ENCODE peak calls at places on chromosomes 13 and 19, in seven cellular contexts. Y is tibial nerve, Z is stomach, C is ovary, T is vagina, G is IMR-90, E is uterus. S is an unnamed sample.
A peak's percentile ranks its signal among the peaks of the same experiment; 100 is the strongest.

GRCh38 chr13:21683034-21683733 is 12.3 kb downstream of the FGF9 start:
- DNase-seq in Y (no peak), Z (no peak), C (no peak), T (no peak), G (peak; percentile 88), E (no peak), S (no peak)

GRCh38 chr13:59677966-59678814 is 485.5 kb downstream of the DIAPH3 start:
- DNase-seq in Y (peak; percentile 26), Z (no peak), C (no peak), T (no peak), G (peak; percentile 72), E (no peak), S (no peak)

GRCh38 chr19:10508036-10508435 is 4.9 kb upstream of the KEAP1 start:
- DNase-seq in Y (no peak), Z (no peak), C (no peak), T (no peak), G (no peak), E (no peak), S (no peak)

GRCh38 chr13:113941571-113942191 is 32.2 kb downstream of the C13orf46 start:
- DNase-seq in Y (no peak), Z (no peak), C (no peak), T (no peak), G (no peak), E (no peak), S (no peak)

GRCh38 chr13:22549126-22549525 is 631.7 kb upstream of the SGCG start:
- DNase-seq in Y (no peak), Z (no peak), C (no peak), T (no peak), G (no peak), E (no peak), S (no peak)

GRCh38 chr13:39516140-39516539 is 86.9 kb downstream of the LHFPL6 start:
- DNase-seq in Y (no peak), Z (no peak), C (no peak), T (no peak), G (no peak), E (no peak), S (no peak)

GRCh38 chr13:25709088-25709487 is 337.3 kb downstream of the ATP8A2 start:
- DNase-seq in Y (no peak), Z (no peak), C (no peak), T (no peak), G (no peak), E (no peak), S (no peak)

GRCh38 chr19:50252111-50252886 is 48.9 kb downstream of the MYH14 start:
- DNase-seq in Y (no peak), Z (no peak), C (no peak), T (no peak), G (no peak), E (no peak), S (peak; percentile 20)

GRCh38 chr13:78370231-78370630 is 233.1 kb downstream of the POU4F1 start:
- DNase-seq in Y (no peak), Z (no peak), C (no peak), T (no peak), G (no peak), E (no peak), S (no peak)

GRCh38 chr19:29965529-29965928 is 23.5 kb downstream of the URI1 start:
- DNase-seq in Y (no peak), Z (no peak), C (no peak), T (no peak), G (peak; percentile 88), E (no peak), S (no peak)

DNA sequence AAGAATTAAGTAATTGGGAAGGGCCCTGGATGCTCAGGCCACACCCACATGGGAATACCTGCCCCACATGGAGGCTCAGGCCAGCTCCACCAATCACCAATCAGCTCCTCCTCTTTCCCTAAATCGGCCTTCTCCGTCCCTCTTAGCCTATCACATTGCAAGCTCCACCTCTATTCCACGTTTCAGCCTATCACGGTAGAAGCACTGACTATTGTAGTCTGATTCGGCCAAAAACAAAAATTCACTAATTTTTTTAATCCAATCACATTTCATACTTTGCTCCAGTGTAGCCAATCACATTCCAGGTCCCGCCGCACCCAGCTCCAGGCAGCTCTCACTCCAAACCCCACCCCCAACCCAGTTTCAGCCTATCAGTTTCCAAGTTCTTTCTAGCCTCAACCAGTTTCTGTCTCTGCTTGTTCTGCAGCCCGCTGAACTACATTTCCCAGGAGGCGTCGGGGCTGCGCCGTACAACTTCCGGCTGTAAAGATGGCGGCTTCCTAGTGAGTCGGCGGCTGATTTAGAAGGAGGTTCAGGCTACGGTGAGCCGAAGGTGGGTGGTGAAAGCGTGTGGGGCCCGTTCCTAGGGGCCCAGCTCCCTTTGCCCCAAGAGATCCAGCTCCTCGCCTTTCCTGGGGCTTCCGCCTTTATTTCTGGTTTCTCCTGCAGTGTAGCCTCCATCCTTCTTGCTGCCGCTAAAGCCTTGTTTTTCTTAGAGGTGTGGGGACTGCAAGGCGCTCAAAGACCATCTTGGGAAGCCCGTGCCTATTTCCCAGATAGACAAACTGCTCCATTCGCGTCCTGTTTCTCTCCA is at the start of gene BABAM1:
- DNase-seq in Y (peak; percentile 96), Z (peak; percentile 96), C (peak; percentile 91), T (peak; percentile 98), G (peak; percentile 100), E (peak; percentile 98), S (peak; percentile 98)
- TF ChIP-seq POLR2A in Y (no peak), Z (no peak), C (no peak), T (no peak), G (peak; percentile 51), E (peak; percentile 38), S (peak; percentile 16)

DNA sequence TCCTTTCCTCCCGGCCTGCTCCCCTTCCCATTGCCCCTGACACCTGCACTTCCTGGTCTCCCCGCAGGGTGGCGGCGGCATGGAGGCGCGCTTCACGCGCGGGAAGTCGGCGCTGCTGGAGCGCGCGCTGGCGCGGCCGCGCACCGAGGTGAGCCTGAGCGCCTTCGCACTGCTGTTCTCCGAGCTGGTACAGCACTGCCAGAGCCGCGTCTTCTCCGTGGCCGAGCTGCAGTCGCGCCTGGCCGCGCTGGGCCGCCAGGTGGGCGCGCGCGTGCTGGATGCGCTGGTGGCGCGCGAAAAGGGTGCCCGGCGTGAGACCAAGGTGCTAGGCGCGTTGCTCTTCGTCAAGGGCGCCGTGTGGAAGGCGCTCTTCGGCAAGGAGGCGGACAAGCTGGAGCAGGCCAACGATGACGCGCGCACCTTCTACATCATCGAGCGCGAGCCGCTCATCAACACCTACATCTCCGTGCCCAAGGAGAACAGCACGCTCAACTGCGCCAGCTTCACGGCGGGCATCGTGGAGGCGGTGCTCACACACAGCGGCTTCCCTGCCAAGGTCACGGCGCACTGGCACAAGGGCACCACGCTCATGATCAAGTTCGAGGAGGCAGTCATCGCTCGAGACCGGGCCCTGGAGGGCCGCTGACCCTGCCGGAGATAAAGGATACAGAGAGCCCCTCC is 1.7 kb downstream of the TRAPPC5 start:
- DNase-seq in Y (no peak), Z (no peak), C (peak; percentile 25), T (no peak), G (no peak), E (no peak), S (no peak)
- H3K4me3 ChIP-seq in Y (peak overlapping the region; percentile 99), Z (peak overlapping the region; percentile 99), C (peak overlapping the region; percentile 100), T (peak overlapping the region; percentile 89), G (no peak overlapping the region), E (no peak overlapping the region), S (peak overlapping the region; percentile 100)

GRCh38 chr19:17307876-17308377 is 1.4 kb upstream of the DDA1 start:
- DNase-seq in Y (no peak), Z (no peak), C (no peak), T (no peak), G (no peak), E (no peak), S (no peak)
- H3K4me1 ChIP-seq in Y (peaks cover 36% of the 10 kb centered on the region), Z (peaks cover 72% of the 10 kb centered on the region), C (peaks cover 5% of the 10 kb centered on the region), T (peaks cover 74% of the 10 kb centered on the region), G (peaks cover 15% of the 10 kb centered on the region), E (no peaks in the 10 kb centered on the region), S (peaks cover 13% of the 10 kb centered on the region)

GRCh38 chr13:66400292-66400691 is 829.8 kb downstream of the PCDH9 start:
- DNase-seq in Y (no peak), Z (no peak), C (no peak), T (no peak), G (no peak), E (no peak), S (no peak)
- TF ChIP-seq POLR2A in Y (no peak), Z (no peak), C (no peak), T (no peak), G (no peak), E (no peak), S (no peak)

GRCh38 chr19:35166100-35167063 is 11.8 kb downstream of the FXYD5 start:
- DNase-seq in Y (no peak), Z (no peak), C (no peak), T (no peak), G (no peak), E (no peak), S (no peak)
- H3K4me3 ChIP-seq in Y (no peak overlapping the region), Z (no peak overlapping the region), C (no peak overlapping the region), T (no peak overlapping the region), G (no peak overlapping the region), E (no peak overlapping the region), S (no peak overlapping the region)

DNA sequence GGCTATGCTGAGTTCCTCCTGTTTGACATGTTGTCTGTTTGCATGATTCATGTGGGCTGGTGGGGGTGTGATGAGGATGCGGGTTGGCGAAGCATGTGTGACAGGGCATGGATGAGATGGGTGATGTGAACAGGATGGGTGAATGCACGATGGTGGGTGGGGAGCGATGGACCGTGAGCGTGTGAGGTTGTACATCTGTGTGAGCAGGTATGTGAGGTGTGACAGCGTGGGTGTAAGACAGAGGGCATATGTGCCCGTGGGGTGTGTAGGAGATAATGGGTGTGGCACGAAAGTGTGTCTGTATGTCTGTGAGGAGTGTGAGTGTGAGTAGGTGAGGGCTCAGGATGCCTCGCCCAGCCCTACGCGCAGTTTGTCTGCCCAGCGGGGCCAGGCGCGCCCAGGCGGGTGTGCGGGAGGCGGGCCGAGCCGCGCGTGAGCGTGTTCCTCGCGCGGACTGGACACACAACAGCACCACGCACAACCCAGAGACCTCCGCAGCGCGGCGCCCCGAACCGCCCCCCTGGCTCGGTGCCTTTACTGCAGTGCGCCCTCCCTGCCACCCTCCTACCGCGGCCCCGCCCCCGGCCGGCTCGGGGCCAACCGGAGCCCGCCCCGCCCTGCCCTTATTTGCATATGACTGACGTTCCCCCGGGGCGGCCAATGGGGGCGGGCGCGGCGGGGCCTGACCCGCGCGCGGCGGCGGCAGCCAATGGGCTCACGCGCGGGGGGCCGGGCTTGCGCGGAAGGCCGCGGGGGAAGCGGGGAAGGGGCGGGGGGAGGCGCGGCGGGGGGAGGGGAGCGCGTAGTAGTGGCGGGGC is 14.4 kb downstream of the CIC start:
- DNase-seq in Y (peak; percentile 96), Z (peak; percentile 98), C (peak; percentile 98), T (no peak), G (peak; percentile 87), E (peak; percentile 97), S (peak; percentile 96)
- H3K4me1 ChIP-seq in Y (peaks cover 62% of the 10 kb centered on the region), Z (peaks cover 76% of the 10 kb centered on the region), C (peaks cover 35% of the 10 kb centered on the region), T (peaks cover 70% of the 10 kb centered on the region), G (peaks cover 50% of the 10 kb centered on the region), E (peaks cover 6% of the 10 kb centered on the region), S (peaks cover 46% of the 10 kb centered on the region)

DNA sequence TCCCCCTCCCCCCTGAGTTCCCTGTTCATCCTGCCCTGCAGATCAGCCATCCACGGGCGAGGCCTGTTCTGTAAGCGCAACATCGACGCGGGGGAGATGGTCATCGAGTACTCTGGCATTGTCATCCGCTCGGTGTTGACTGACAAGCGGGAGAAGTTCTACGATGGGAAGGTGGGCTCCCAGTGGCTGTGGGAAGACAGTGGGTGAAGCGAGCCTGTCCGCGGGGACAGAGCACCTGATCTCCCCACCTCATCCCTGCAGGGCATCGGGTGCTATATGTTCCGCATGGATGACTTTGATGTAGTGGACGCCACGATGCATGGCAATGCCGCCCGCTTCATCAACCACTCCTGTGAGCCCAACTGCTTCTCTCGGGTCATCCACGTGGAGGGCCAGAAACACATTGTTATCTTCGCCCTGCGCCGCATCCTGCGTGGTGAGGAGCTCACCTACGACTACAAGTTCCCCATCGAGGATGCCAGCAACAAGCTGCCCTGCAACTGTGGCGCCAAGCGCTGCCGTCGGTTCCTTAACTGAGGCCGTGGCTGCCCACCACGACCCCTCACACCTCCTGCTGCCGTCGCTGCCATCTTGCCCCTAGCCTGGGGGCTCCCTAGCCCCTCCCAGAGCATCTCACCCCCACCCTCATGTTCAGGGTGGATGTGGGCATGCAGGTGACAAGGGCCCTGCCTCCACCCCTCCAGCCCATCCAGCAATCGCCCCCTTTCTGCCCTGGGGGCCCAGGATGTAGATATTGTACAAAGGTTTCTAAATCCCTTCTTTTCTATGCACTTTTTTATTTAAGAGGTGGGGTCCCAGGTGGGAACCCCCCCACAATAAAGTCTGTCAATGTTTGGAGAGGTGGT is 4.0 kb downstream of the IGFLR1 start:
- DNase-seq in Y (no peak), Z (no peak), C (no peak), T (no peak), G (no peak), E (no peak), S (no peak)
- TF ChIP-seq POLR2A in Y (no peak), Z (no peak), C (no peak), T (no peak), G (no peak), E (no peak), S (no peak)

S was measured in prostate gland.